ENCODE peak calls at places on chromosomes 6 and 20, in four cellular contexts. L is BE2C, U is ovary, Q is lower lobe of right lung. T is an unnamed sample.
A peak's percentile ranks its signal among the peaks of the same experiment; 100 is the strongest.

GRCh38 chr6:135210632-135211305 is 29.7 kb downstream of the MYB start:
- DNase-seq in L (no peak), U (no peak), Q (no peak), T (no peak)

GRCh38 chr6:148445620-148446019 is 103.0 kb downstream of the SASH1 start:
- DNase-seq in L (no peak), U (no peak), Q (no peak), T (no peak)

GRCh38 chr20:19260412-19261090 is 48.1 kb downstream of the SLC24A3 start:
- DNase-seq in L (no peak), U (no peak), Q (no peak), T (no peak)

GRCh38 chr6:159716247-159717086 is 10.8 kb upstream of the WTAP start:
- DNase-seq in L (no peak), U (no peak), Q (no peak), T (peak; percentile 87)

GRCh38 chr6:100096936-100097335 is 102.9 kb upstream of the MCHR2 start:
- DNase-seq in L (no peak), U (no peak), Q (no peak), T (no peak)

GRCh38 chr20:48638546-48638945 is 189.3 kb downstream of the PREX1 start:
- DNase-seq in L (no peak), U (no peak), Q (no peak), T (no peak)

GRCh38 chr6:4017847-4018193 is 61.1 kb downstream of the FAM217A start:
- DNase-seq in L (no peak), U (no peak), Q (no peak), T (no peak)

GRCh38 chr6:98469146-98469545 is 365.2 kb upstream of the POU3F2 start:
- DNase-seq in L (no peak), U (no peak), Q (no peak), T (no peak)

GRCh38 chr20:51457281-51457932 is 85.1 kb downstream of the NFATC2 start:
- DNase-seq in L (peak; percentile 51), U (peak; percentile 76), Q (no peak), T (peak; percentile 73)

GRCh38 chr20:14687317-14687716 is 349.9 kb upstream of the FLRT3 start:
- DNase-seq in L (no peak), U (no peak), Q (no peak), T (no peak)

GRCh38 chr6:34226066-34226465 is 10.6 kb upstream of the HMGA1 start:
- DNase-seq in L (no peak), U (no peak), Q (no peak), T (no peak)

GRCh38 chr6:128432394-128432793 is 88.0 kb downstream of the PTPRK start:
- DNase-seq in L (no peak), U (no peak), Q (no peak), T (no peak)

GRCh38 chr6:78605909-78606446 is 261.4 kb upstream of the IRAK1BP1 start:
- DNase-seq in L (no peak), U (peak; percentile 16), Q (no peak), T (no peak)

GRCh38 chr20:1528811-1529210 is 28.7 kb downstream of the SIRPD start:
- DNase-seq in L (no peak), U (no peak), Q (no peak), T (no peak)

GRCh38 chr6:87127737-87128136 is 27.6 kb upstream of the ZNF292 start:
- DNase-seq in L (no peak), U (no peak), Q (no peak), T (no peak)

GRCh38 chr20:8432435-8433148 is 300.5 kb downstream of the PLCB1 start:
- DNase-seq in L (peak; percentile 90), U (no peak), Q (no peak), T (no peak)

GRCh38 chr6:121917834-121918559 is 481.5 kb upstream of the HSF2 start:
- DNase-seq in L (no peak), U (no peak), Q (no peak), T (no peak)

GRCh38 chr6:46906776-46907175 is 15.0 kb downstream of the ADGRF5 start:
- DNase-seq in L (no peak), U (no peak), Q (no peak), T (no peak)

GRCh38 chr6:131061771-131062160 is 1.3 kb downstream of the EPB41L2 start:
- DNase-seq in L (no peak), U (no peak), Q (no peak), T (no peak)

GRCh38 chr6:52937908-52938307 is 28.4 kb upstream of the GSTA3 start:
- DNase-seq in L (no peak), U (no peak), Q (no peak), T (no peak)

GRCh38 chr20:32358632-32358882 is 426 bp downstream of the ASXL1 start:
- DNase-seq in L (no peak), U (no peak), Q (no peak), T (no peak)

GRCh38 chr6:17851720-17852161 is 135.7 kb downstream of the KIF13A start:
- DNase-seq in L (no peak), U (no peak), Q (no peak), T (no peak)

GRCh38 chr20:64100566-64100888 is 6.8 kb downstream of the NPBWR2 start:
- DNase-seq in L (peak; percentile 3), U (no peak), Q (no peak), T (no peak)

GRCh38 chr6:63514488-63515173 is 57.6 kb upstream of the LOC128125822 start:
- DNase-seq in L (no peak), U (no peak), Q (no peak), T (no peak)

GRCh38 chr20:61493798-61494305 is 241.8 kb downstream of the CDH4 start:
- DNase-seq in L (no peak), U (no peak), Q (no peak), T (no peak)

DNA sequence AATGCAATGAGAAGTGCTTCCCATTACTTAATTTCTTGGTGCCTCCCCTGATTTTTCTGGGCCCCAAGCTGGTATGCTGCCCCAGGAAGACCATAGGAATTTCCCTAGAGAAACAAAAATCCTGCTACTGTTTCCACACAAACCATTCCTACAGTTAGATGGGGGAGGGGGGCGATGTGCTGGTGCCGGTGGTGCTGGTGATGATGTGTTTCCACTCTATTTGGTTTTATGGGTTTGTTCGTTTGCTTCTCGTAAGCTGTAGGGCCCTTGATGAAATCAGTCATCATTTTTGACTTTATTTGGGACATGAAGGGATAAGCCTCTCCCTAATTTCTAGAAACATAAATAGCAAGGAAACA is 105.1 kb downstream of the MKKS start:
- DNase-seq in L (no peak), U (no peak), Q (no peak), T (no peak)
- H3K4me3 ChIP-seq in L (no peak overlapping the region), U (no peak overlapping the region), Q (no peak overlapping the region), T (no peak overlapping the region)

GRCh38 chr20:39946946-39947345 is 742.1 kb downstream of the MAFB start:
- DNase-seq in L (no peak), U (no peak), Q (no peak), T (no peak)

GRCh38 chr20:39946053-39946810 is 742.8 kb downstream of the MAFB start:
- DNase-seq in L (no peak), U (no peak), Q (no peak), T (no peak)

GRCh38 chr20:39941235-39941634 is 747.8 kb downstream of the MAFB start:
- DNase-seq in L (no peak), U (no peak), Q (no peak), T (no peak)

GRCh38 chr20:39943336-39943735 is 745.7 kb downstream of the MAFB start:
- DNase-seq in L (no peak), U (no peak), Q (no peak), T (no peak)

GRCh38 chr20:39944861-39945260 is 744.2 kb downstream of the MAFB start:
- DNase-seq in L (no peak), U (no peak), Q (no peak), T (no peak)
- H3K9me3 ChIP-seq in L (no peaks in the 10 kb centered on the region), U (no peaks in the 10 kb centered on the region), Q (no peaks in the 10 kb centered on the region), T (no peaks in the 10 kb centered on the region)

DNA sequence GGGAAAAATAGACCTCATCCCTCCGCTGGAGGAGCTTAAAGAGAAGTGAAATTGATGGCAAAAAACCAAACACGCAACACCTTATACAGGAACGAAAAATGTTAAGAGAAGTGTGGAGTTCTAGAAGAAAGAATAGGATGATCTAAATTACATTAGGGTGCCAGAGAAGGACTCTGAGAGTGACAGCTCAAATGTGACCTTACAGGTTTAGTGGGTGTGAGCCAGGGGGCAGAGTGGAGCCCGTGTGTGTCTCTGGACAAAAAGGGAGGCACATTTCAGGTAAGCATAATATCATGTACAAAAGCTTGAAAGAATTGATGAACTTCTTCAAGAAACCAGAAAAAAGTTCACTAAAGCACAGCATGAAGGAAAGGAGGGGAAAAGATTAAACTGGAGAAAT is 20.8 kb downstream of the HLA-DRA start:
- DNase-seq in L (no peak), U (no peak), Q (no peak), T (no peak)
- H3K4me3 ChIP-seq in L (no peak overlapping the region), U (no peak overlapping the region), Q (no peak overlapping the region), T (no peak overlapping the region)

GRCh38 chr20:24755411-24755922 is 193.6 kb upstream of the CST7 start:
- DNase-seq in L (no peak), U (no peak), Q (no peak), T (no peak)
- H3K9me3 ChIP-seq in L (no peaks in the 10 kb centered on the region), U (no peaks in the 10 kb centered on the region), Q (peaks cover 5% of the 10 kb centered on the region), T (no peaks in the 10 kb centered on the region)

GRCh38 chr6:139313229-139313628 is 21.4 kb upstream of the TXLNB start:
- DNase-seq in L (no peak), U (no peak), Q (no peak), T (no peak)
- H3K4me3 ChIP-seq in L (no peak overlapping the region), U (no peak overlapping the region), Q (no peak overlapping the region), T (no peak overlapping the region)

GRCh38 chr20:42740191-42740870 is 449.4 kb downstream of the PTPRT start:
- DNase-seq in L (no peak), U (no peak), Q (no peak), T (no peak)

GRCh38 chr20:42734660-42735368 is 454.9 kb downstream of the PTPRT start:
- DNase-seq in L (no peak), U (no peak), Q (no peak), T (no peak)

GRCh38 chr20:42739692-42740091 is 450.0 kb downstream of the PTPRT start:
- DNase-seq in L (no peak), U (no peak), Q (no peak), T (no peak)

GRCh38 chr20:42735539-42735938 is 454.2 kb downstream of the PTPRT start:
- DNase-seq in L (no peak), U (no peak), Q (no peak), T (no peak)
- H3K9me3 ChIP-seq in L (no peaks in the 10 kb centered on the region), U (no peaks in the 10 kb centered on the region), Q (no peaks in the 10 kb centered on the region), T (no peaks in the 10 kb centered on the region)

GRCh38 chr6:147311218-147311617 is 107.0 kb downstream of the STXBP5 start:
- DNase-seq in L (no peak), U (no peak), Q (no peak), T (no peak)

GRCh38 chr6:147310511-147310910 is 106.3 kb downstream of the STXBP5 start:
- DNase-seq in L (no peak), U (no peak), Q (no peak), T (no peak)
- H3K4me3 ChIP-seq in L (no peak overlapping the region), U (no peak overlapping the region), Q (no peak overlapping the region), T (no peak overlapping the region)

GRCh38 chr6:155611742-155612141 is 156.1 kb upstream of the NOX3 start:
- DNase-seq in L (no peak), U (no peak), Q (no peak), T (no peak)
- H3K9me3 ChIP-seq in L (no peaks in the 10 kb centered on the region), U (peaks cover 4% of the 10 kb centered on the region), Q (peaks cover 42% of the 10 kb centered on the region), T (no peaks in the 10 kb centered on the region)